ENCODE peak calls at places on chromosomes 12 and 14, in six cellular contexts. H is HFF-Myc, J is T-cell, C is NCI-H2171, W is Right ventricle myocardium superior, P is NCI-H345. S is an unnamed sample.

GRCh38 chr12:49730568-49731101 is 10.7 kb upstream of the TMBIM6 start:
- DNase-seq in H (no peak), J (no peak), C (no peak), W (no peak), P (no peak), S (no peak)

GRCh38 chr12:96402061-96402460 is 1.8 kb upstream of the CDK17 start:
- DNase-seq in H (no peak), J (no peak), C (no peak), W (no peak), P (no peak), S (no peak)

GRCh38 chr12:32533971-32534590 is 134.7 kb downstream of the FGD4 start:
- DNase-seq in H (peak), J (no peak), C (no peak), W (no peak), P (peak), S (peak)

GRCh38 chr12:2295941-2296461 is 243.2 kb downstream of the CACNA1C start:
- DNase-seq in H (no peak), J (no peak), C (no peak), W (no peak), P (no peak), S (peak)

GRCh38 chr12:6428326-6428725 is 16.4 kb upstream of the CD27 start:
- DNase-seq in H (no peak), J (no peak), C (no peak), W (no peak), P (no peak), S (no peak)

GRCh38 chr12:138898-139534 is 72.4 kb downstream of the IQSEC3 start:
- DNase-seq in H (no peak), J (no peak), C (no peak), W (peak), P (no peak), S (no peak)

GRCh38 chr14:71647086-71647784 is 285.0 kb upstream of the RGS6 start:
- DNase-seq in H (no peak), J (no peak), C (no peak), W (no peak), P (peak), S (no peak)

GRCh38 chr14:92724516-92725340 is 23.7 kb downstream of the LGMN start:
- DNase-seq in H (no peak), J (no peak), C (no peak), W (peak), P (no peak), S (no peak)

GRCh38 chr12:126588586-126589249 is 1523.5 kb downstream of the AACS start:
- DNase-seq in H (no peak), J (no peak), C (no peak), W (no peak), P (no peak), S (no peak)

GRCh38 chr12:11573880-11574279 is 75.6 kb upstream of the ETV6 start:
- DNase-seq in H (no peak), J (no peak), C (no peak), W (no peak), P (no peak), S (no peak)

GRCh38 chr14:66137076-66137475 is 349.1 kb upstream of the CCDC196 start:
- DNase-seq in H (no peak), J (no peak), C (no peak), W (no peak), P (peak), S (no peak)

GRCh38 chr14:20489093-20489994 is 16.0 kb upstream of the RNASE10 start:
- DNase-seq in H (no peak), J (no peak), C (no peak), W (no peak), P (no peak), S (no peak)

GRCh38 chr14:100342195-100342594 is 19.1 kb downstream of the SLC25A47 start:
- DNase-seq in H (no peak), J (no peak), C (no peak), W (no peak), P (no peak), S (no peak)

GRCh38 chr12:42862055-42862454 is 272.5 kb upstream of the PRICKLE1 start:
- DNase-seq in H (no peak), J (no peak), C (no peak), W (no peak), P (no peak), S (peak)

GRCh38 chr12:3662516-3662915 is 90.4 kb downstream of the CRACR2A start:
- DNase-seq in H (no peak), J (no peak), C (no peak), W (no peak), P (peak), S (no peak)

GRCh38 chr14:106508216-106508615 is 981.8 kb downstream of the TMEM121 start:
- DNase-seq in H (no peak), J (no peak), C (no peak), W (no peak), P (no peak), S (no peak)

GRCh38 chr14:68797180-68797670 is 4.4 kb upstream of the ZFP36L1 start:
- DNase-seq in H (no peak), J (no peak), C (no peak), W (no peak), P (no peak), S (no peak)

GRCh38 chr14:92215579-92215978 is 93.8 kb downstream of the CPSF2 start:
- DNase-seq in H (no peak), J (no peak), C (no peak), W (no peak), P (no peak), S (no peak)

GRCh38 chr14:94031880-94032279 is 5.7 kb downstream of the OTUB2 start:
- DNase-seq in H (no peak), J (no peak), C (no peak), W (no peak), P (no peak), S (no peak)

GRCh38 chr14:59275668-59276067 is 87.2 kb downstream of the DAAM1 start:
- DNase-seq in H (peak), J (no peak), C (no peak), W (no peak), P (no peak), S (no peak)

GRCh38 chr14:25394356-25394755 is 344.4 kb upstream of the STXBP6 start:
- DNase-seq in H (no peak), J (no peak), C (no peak), W (no peak), P (peak), S (no peak)

GRCh38 chr14:57512221-57512620 is 18.6 kb upstream of the CCDC198 start:
- DNase-seq in H (no peak), J (no peak), C (peak), W (no peak), P (peak), S (no peak)

GRCh38 chr12:65775720-65776119 is 48.6 kb upstream of the HMGA2 start:
- DNase-seq in H (no peak), J (no peak), C (no peak), W (no peak), P (no peak), S (no peak)

GRCh38 chr14:66037361-66037760 is 448.8 kb upstream of the CCDC196 start:
- DNase-seq in H (no peak), J (no peak), C (no peak), W (no peak), P (no peak), S (no peak)

GRCh38 chr14:75188520-75189267 is 12.3 kb upstream of the TMED10 start:
- DNase-seq in H (no peak), J (peak), C (no peak), W (no peak), P (no peak), S (no peak)

GRCh38 chr12:94282675-94283074 is 134.3 kb downstream of the PLXNC1 start:
- DNase-seq in H (no peak), J (peak), C (no peak), W (no peak), P (no peak), S (no peak)

GRCh38 chr14:68191567-68192321 is 372.2 kb downstream of the RAD51B start:
- DNase-seq in H (no peak), J (no peak), C (no peak), W (no peak), P (peak), S (no peak)

GRCh38 chr12:63394994-63395393 is 244.0 kb upstream of the AVPR1A start:
- DNase-seq in H (no peak), J (no peak), C (no peak), W (no peak), P (no peak), S (no peak)

GRCh38 chr12:78797201-78797931 is 67.2 kb upstream of the SYT1 start:
- DNase-seq in H (no peak), J (no peak), C (no peak), W (no peak), P (no peak), S (no peak)

GRCh38 chr12:131066886-131067490 is 113.3 kb downstream of the ADGRD1 start:
- DNase-seq in H (no peak), J (no peak), C (no peak), W (no peak), P (no peak), S (no peak)

GRCh38 chr12:94707892-94708291 is 57.5 kb upstream of the TMCC3 start:
- DNase-seq in H (no peak), J (no peak), C (no peak), W (no peak), P (no peak), S (no peak)

GRCh38 chr12:132471011-132471857 is 18.7 kb upstream of the FBRSL1 start:
- DNase-seq in H (no peak), J (no peak), C (no peak), W (peak), P (no peak), S (no peak)

GRCh38 chr12:25585021-25585523 is 32.0 kb upstream of the LMNTD1 start:
- DNase-seq in H (no peak), J (no peak), C (no peak), W (no peak), P (no peak), S (no peak)

GRCh38 chr14:71361335-71361734 is 454.1 kb downstream of the PCNX1 start:
- DNase-seq in H (no peak), J (no peak), C (no peak), W (no peak), P (no peak), S (no peak)

S was measured in H54.